ENCODE peak calls at places on chromosomes 4 and X, in nine cellular contexts. J is NCI-H1092 treated with DMSO at 0.1 percent for 48 hours, W is activated T-helper 1 cell treated with Interleukin-2 at 50 U/mL for 16 hours, N is posterior vena cava, H is amniotic stem cell, A is HepG2, L is RPMI8226, Q is HCEC 1CT, I is SW 1271. K is an unnamed sample.
A peak's percentile ranks its signal among the peaks of the same experiment; 100 is the strongest.

GRCh38 chr4:24917076-24917856 is 4.4 kb upstream of the CCDC149 start:
- DNase-seq in J (peak; percentile 4), W (no peak), N (no peak), H (no peak), A (no peak), L (no peak), Q (no peak), I (no peak), K (no peak)

GRCh38 chr4:62402088-62402806 is 1202.1 kb downstream of the ADGRL3 start:
- DNase-seq in J (no peak), W (no peak), N (no peak), H (no peak), A (no peak), L (no peak), Q (no peak), I (no peak), K (no peak)

GRCh38 chr4:143667461-143667860 is 33.0 kb downstream of the FREM3 start:
- DNase-seq in J (no peak), W (no peak), N (no peak), H (no peak), A (no peak), L (no peak), Q (no peak), I (no peak), K (no peak)

GRCh38 chrX:72576161-72576896 is 3.7 kb upstream of the HDAC8 start:
- DNase-seq in J (no peak), W (no peak), N (no peak), H (no peak), A (peak; percentile 1), L (no peak), Q (peak; percentile 61), I (no peak), K (no peak)

GRCh38 chr4:186881521-186882220 is 158.0 kb upstream of the FAT1 start:
- DNase-seq in J (no peak), W (no peak), N (no peak), H (no peak), A (no peak), L (no peak), Q (peak; percentile 49), I (no peak), K (no peak)

GRCh38 chrX:120672389-120672788 is 42.5 kb upstream of the C1GALT1C1 start:
- DNase-seq in J (no peak), W (no peak), N (peak; percentile 87), H (peak; percentile 14), A (peak; percentile 18), L (no peak), Q (peak; percentile 78), I (peak; percentile 0), K (no peak)

GRCh38 chr4:9952415-9952950 is 68.8 kb downstream of the SLC2A9 start:
- DNase-seq in J (no peak), W (no peak), N (no peak), H (no peak), A (peak; percentile 27), L (peak; percentile 50), Q (no peak), I (no peak), K (no peak)

GRCh38 chr4:1502976-1503375 is 96.7 kb upstream of the NKX1-1 start:
- DNase-seq in J (no peak), W (no peak), N (peak; percentile 61), H (no peak), A (no peak), L (peak; percentile 55), Q (no peak), I (no peak), K (no peak)

GRCh38 chr4:146330392-146330791 is 116.1 kb downstream of the REELD1 start:
- DNase-seq in J (no peak), W (no peak), N (no peak), H (no peak), A (no peak), L (no peak), Q (peak; percentile 29), I (no peak), K (no peak)

K was measured in activated gamma-delta T cell treated with anti-CD3 and anti-CD28 coated beads, Interleukin-2, amount 50 U/mL, for 16 hours.